ENCODE peak calls at places on chromosome 16, in ten cellular contexts. W is neural progenitor cell, B is kidney, J is colonic mucosa, U is AG10803, I is breast epithelium, R is lower leg skin, G is HepG2, D is ovary, M is fibroblast of villous mesenchyme. V is an unnamed sample.

GRCh38 chr16:11053916-11054460 is 109.6 kb downstream of the CLEC16A start:
- DNase-seq in M (no peak), B (no peak), D (no peak), J (no peak), W (no peak), I (no peak), U (no peak), R (no peak), G (no peak), V (no peak)

GRCh38 chr16:27973678-27974077 is 89.8 kb downstream of the GSG1L start:
- DNase-seq in M (no peak), D (no peak), W (no peak), G (no peak), U (no peak), B (no peak), J (no peak), R (peak; percentile 52), I (no peak), V (no peak)

GRCh38 chr16:80324371-80324770 is 216.4 kb upstream of the DYNLRB2 start:
- DNase-seq in M (no peak), B (no peak), D (no peak), I (no peak), R (no peak), U (no peak), G (no peak), J (no peak), W (peak; percentile 55), V (no peak)

GRCh38 chr16:85420501-85421337 is 192.4 kb upstream of the GSE1 start:
- DNase-seq in J (peak; percentile 65), R (peak; percentile 86), U (peak; percentile 25), W (peak; percentile 79), M (peak; percentile 35), I (no peak), G (peak; percentile 35), B (peak; percentile 75), D (peak; percentile 80), V (peak; percentile 58)

GRCh38 chr16:67199011-67199807 is at the start of gene ELMO3:
- DNase-seq in B (peak; percentile 87), M (no peak), R (peak; percentile 89), J (peak; percentile 89), I (no peak), U (no peak), G (no peak), W (peak; percentile 87), D (peak; percentile 66), V (no peak)

GRCh38 chr16:10992797-10993196 is 48.4 kb downstream of the CLEC16A start:
- DNase-seq in U (peak; percentile 61), R (no peak), M (peak; percentile 89), B (no peak), J (peak; percentile 45), W (no peak), G (no peak), D (no peak), I (no peak), V (peak; percentile 67)

GRCh38 chr16:63447121-63447520 is 1410.9 kb upstream of the CDH8 start:
- DNase-seq in D (no peak), G (no peak), I (no peak), J (no peak), R (no peak), B (no peak), W (peak; percentile 53), M (no peak), U (no peak), V (no peak)

GRCh38 chr16:64094992-64095579 is 1026.8 kb downstream of the CDH11 start:
- DNase-seq in R (no peak), D (no peak), U (peak; percentile 83), M (peak; percentile 83), J (no peak), G (no peak), I (no peak), B (no peak), W (no peak), V (peak; percentile 19)

GRCh38 chr16:4339909-4340308 is 11.2 kb downstream of the PAM16 start:
- DNase-seq in D (peak; percentile 81), B (peak; percentile 93), I (no peak), W (no peak), G (no peak), J (no peak), U (peak; percentile 40), M (peak; percentile 81), R (no peak), V (peak; percentile 72)

GRCh38 chr16:10937068-10937859 is 5.0 kb downstream of the DEXI start:
- DNase-seq in J (no peak), D (no peak), W (no peak), M (no peak), B (peak; percentile 66), I (no peak), G (no peak), R (no peak), U (no peak), V (no peak)

GRCh38 chr16:799948-800833 is at the start of gene GNG13:
- DNase-seq in M (no peak), G (no peak), D (no peak), I (no peak), U (no peak), R (no peak), B (no peak), W (peak; percentile 84), J (no peak), V (no peak)

GRCh38 chr16:20114356-20114755 is 40.7 kb upstream of the GPR139 start:
- DNase-seq in B (no peak), R (no peak), D (no peak), G (no peak), J (no peak), M (no peak), W (no peak), I (peak; percentile 56), U (no peak), V (no peak)

GRCh38 chr16:80260906-80261311 is 279.9 kb upstream of the DYNLRB2 start:
- DNase-seq in W (peak; percentile 88), M (no peak), G (no peak), I (no peak), B (no peak), J (peak; percentile 66), U (no peak), R (no peak), D (no peak), V (no peak)

GRCh38 chr16:80006175-80006895 is 405.8 kb upstream of the MAF start:
- DNase-seq in W (no peak), J (peak; percentile 21), M (peak; percentile 98), I (no peak), G (no peak), R (no peak), D (peak; percentile 46), B (no peak), U (peak; percentile 11), V (peak; percentile 14)

GRCh38 chr16:1206326-1206725 is 18.7 kb downstream of the TPSG1 start:
- DNase-seq in J (no peak), R (no peak), B (no peak), M (no peak), G (peak; percentile 23), D (no peak), U (no peak), W (no peak), I (no peak), V (no peak)

GRCh38 chr16:55817236-55817912 is 15.5 kb downstream of the CES1 start:
- DNase-seq in B (no peak), G (no peak), M (no peak), U (no peak), I (no peak), W (no peak), J (no peak), D (no peak), R (no peak), V (no peak)

GRCh38 chr16:12426122-12426521 is 377.6 kb downstream of the CPPED1 start:
- DNase-seq in D (no peak), I (no peak), U (peak; percentile 50), M (peak; percentile 38), J (no peak), G (no peak), B (no peak), W (peak; percentile 69), R (no peak), V (no peak)

GRCh38 chr16:70523621-70524405 is at the start of gene SF3B3:
- DNase-seq in I (peak; percentile 62), W (peak; percentile 74), B (peak; percentile 80), J (peak; percentile 71), D (peak; percentile 78), G (peak; percentile 73), U (no peak), M (peak; percentile 48), R (peak; percentile 92), V (peak; percentile 36)

GRCh38 chr16:69077251-69077650 is 28.2 kb upstream of the HAS3 start:
- DNase-seq in M (no peak), B (peak; percentile 26), I (no peak), U (peak; percentile 32), R (no peak), D (no peak), W (no peak), G (no peak), J (no peak), V (no peak)

GRCh38 chr16:27448531-27449433 is 46.8 kb downstream of the IL21R start:
- DNase-seq in G (peak; percentile 29), I (no peak), J (no peak), B (no peak), R (no peak), M (no peak), D (no peak), W (no peak), U (no peak), V (no peak)

GRCh38 chr16:73213761-73214480 is 166.0 kb upstream of the ZFHX3 start:
- DNase-seq in J (no peak), M (no peak), I (no peak), G (no peak), D (no peak), U (peak; percentile 73), W (no peak), B (no peak), R (no peak), V (no peak)

GRCh38 chr16:82055728-82056549 is 20.9 kb downstream of the HSD17B2 start:
- DNase-seq in J (no peak), M (peak; percentile 55), B (no peak), U (peak; percentile 50), W (no peak), G (peak; percentile 86), I (no peak), R (no peak), D (no peak), V (no peak)
- TF ChIP-seq CTCF in J (no peak), M (no peak), B (no peak), U (no peak), W (no peak), G (no peak), I (no peak), R (no peak), D (no peak), V (no peak)

GRCh38 chr16:57013268-57013667 is 23.9 kb downstream of the NLRC5 start:
- DNase-seq in B (no peak), J (no peak), R (no peak), W (no peak), I (no peak), M (peak; percentile 77), G (no peak), U (peak; percentile 67), D (no peak), V (peak; percentile 32)
- H3K4me3 ChIP-seq in B (no peak overlapping the region), J (no peak overlapping the region), R (no peak overlapping the region), W (no peak overlapping the region), I (no peak overlapping the region), M (no peak overlapping the region), G (no peak overlapping the region), U (no peak overlapping the region), D (no peak overlapping the region), V (no peak overlapping the region)

GRCh38 chr16:2764718-2765117 is 12.3 kb downstream of the SRRM2 start:
- DNase-seq in B (peak; percentile 15), D (no peak), I (no peak), G (peak; percentile 15), J (no peak), W (no peak), U (no peak), M (no peak), R (no peak), V (no peak)
- TF ChIP-seq CTCF in B (no peak), D (no peak), I (no peak), G (no peak), J (no peak), W (no peak), U (no peak), M (no peak), R (no peak), V (no peak)

GRCh38 chr16:78496189-78496588 is 396.7 kb downstream of the WWOX start:
- DNase-seq in D (no peak), B (no peak), G (no peak), U (no peak), J (no peak), I (no peak), W (no peak), R (no peak), M (no peak), V (no peak)
- H3K4me3 ChIP-seq in D (no peak overlapping the region), B (no peak overlapping the region), G (no peak overlapping the region), U (no peak overlapping the region), J (no peak overlapping the region), I (no peak overlapping the region), W (no peak overlapping the region), R (no peak overlapping the region), M (no peak overlapping the region), V (no peak overlapping the region)